ENCODE peak calls at places on chromosomes 16 and 17, in five cellular contexts. M is body of pancreas, V is endothelial cell, R is ascending aorta, O is endothelial cell of umbilical vein. U is an unnamed sample.

GRCh38 chr17:2050871-2051387 is 4.0 kb upstream of the HIC1 start:
- DNase-seq in V (peak; percentile 33), O (no peak), R (no peak), M (no peak), U (no peak)

GRCh38 chr17:76461765-76462555 is 5.4 kb upstream of the AANAT start:
- DNase-seq in O (no peak), V (no peak), M (no peak), R (no peak), U (no peak)

GRCh38 chr17:82229686-82230626 is 1.1 kb downstream of the SLC16A3 start:
- DNase-seq in V (no peak), O (peak; percentile 31), M (no peak), R (no peak), U (no peak)

GRCh38 chr16:66036162-66036561 is 330.3 kb upstream of the CDH5 start:
- DNase-seq in O (no peak), M (no peak), V (no peak), R (no peak), U (no peak)

GRCh38 chr16:11142951-11143740 is 112.9 kb downstream of the SOCS1 start:
- DNase-seq in R (no peak), O (no peak), M (no peak), V (no peak), U (no peak)

GRCh38 chr16:66619534-66620418 is 15.3 kb downstream of the CMTM3 start:
- DNase-seq in O (no peak), V (no peak), R (no peak), M (no peak), U (no peak)

GRCh38 chr16:69610356-69610755 is 44.6 kb downstream of the NFAT5 start:
- DNase-seq in R (no peak), O (no peak), M (no peak), V (no peak), U (no peak)

GRCh38 chr17:10224592-10225195 is 26.3 kb upstream of the GAS7 start:
- DNase-seq in M (no peak), R (peak; percentile 51), V (no peak), O (no peak), U (no peak)

DNA sequence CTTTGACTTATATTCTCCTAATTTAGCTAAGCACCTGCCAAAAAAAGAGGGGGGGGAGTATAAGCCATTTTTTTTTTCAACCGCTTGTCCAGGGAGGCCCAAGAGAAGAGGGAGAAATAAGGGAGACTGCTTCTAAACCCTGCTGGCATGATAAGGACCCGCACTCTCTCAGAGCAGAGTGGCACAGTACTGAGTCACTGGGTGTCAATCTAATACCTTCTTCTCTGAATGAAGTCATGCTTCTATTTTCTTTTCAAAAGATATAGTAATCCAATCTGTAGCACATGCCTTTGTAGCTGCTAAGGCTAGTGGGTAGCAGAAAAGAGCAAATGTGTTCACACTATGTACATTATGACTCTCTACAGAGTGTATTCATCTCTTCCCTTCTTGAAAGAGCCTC is 34.9 kb upstream of the CACNG3 start:
- DNase-seq in O (no peak), R (no peak), V (no peak), M (no peak), U (no peak)
- TF ChIP-seq CTCF in O (no peak), R (no peak), V (no peak), M (no peak), U (no peak)

DNA sequence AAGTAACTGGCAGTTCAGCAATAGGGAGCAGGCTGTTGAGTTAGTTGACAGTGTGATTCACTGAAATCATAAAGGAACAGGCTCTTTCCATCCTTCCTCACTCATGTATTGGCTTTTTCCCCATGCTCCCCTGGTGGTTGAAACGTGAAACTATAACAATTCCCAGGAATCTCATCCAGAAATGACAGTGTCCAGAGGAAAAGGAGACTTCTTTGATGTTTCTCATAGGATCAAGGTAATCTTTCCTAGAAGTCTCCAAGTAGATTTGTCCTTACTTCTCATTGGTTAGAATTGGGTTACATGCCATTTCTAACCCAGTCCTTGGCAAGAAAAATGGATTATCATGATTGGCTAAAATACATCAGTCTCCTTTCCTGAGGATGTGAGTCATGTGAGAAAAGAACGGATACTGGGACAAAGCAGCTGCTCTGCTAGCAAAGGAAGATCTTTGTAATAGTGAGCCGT is 14.4 kb downstream of the TTC19 start:
- DNase-seq in R (no peak), V (peak; percentile 43), M (no peak), O (peak; percentile 95), U (no peak)
- TF ChIP-seq CTCF in R (peak; percentile 29), V (peak; percentile 87), M (peak; percentile 49), O (peak; percentile 54), U (no peak)

GRCh38 chr17:4358154-4358553 is 8.3 kb downstream of the UBE2G1 start:
- DNase-seq in R (peak; percentile 25), M (no peak), V (no peak), O (no peak), U (no peak)

GRCh38 chr17:4357671-4358070 is 8.8 kb downstream of the UBE2G1 start:
- DNase-seq in O (no peak), V (no peak), M (no peak), R (no peak), U (no peak)

GRCh38 chr17:4357030-4357635 is 9.3 kb downstream of the UBE2G1 start:
- DNase-seq in O (no peak), R (no peak), M (no peak), V (no peak), U (no peak)

DNA sequence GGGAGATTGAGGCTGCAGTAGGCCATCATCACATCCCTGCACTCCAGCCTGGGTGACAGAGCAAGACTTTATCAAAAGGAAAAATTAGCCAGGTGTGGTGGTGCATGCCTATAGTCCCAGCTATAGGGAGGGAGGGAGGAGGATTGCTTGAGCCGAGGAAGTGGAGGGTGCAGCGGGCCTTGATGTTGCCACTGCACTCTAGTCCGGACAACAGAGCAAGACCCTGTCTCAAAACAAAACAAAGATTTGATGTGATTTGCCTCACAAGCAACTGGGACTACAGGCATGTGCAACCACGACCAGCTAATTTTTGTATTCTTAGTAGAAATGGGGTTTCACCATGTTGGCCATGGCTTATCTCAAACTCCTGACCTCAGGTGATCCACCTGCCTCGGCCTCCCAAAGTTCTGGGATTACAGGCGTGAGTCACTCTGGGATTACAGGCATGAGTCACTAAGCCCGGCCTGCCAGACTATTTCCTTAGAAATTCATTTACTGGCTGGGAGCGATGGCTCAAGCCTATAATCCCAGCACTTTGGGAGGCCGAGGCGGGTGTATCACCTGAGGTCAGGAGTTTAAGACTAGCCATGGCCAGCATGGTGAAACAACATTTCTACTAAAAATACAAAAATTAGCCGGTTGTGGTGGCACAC is 11.5 kb downstream of the UBE2G1 start:
- DNase-seq in V (no peak), M (no peak), R (peak; percentile 48), O (no peak), U (no peak)
- TF ChIP-seq CTCF in V (no peak), M (no peak), R (no peak), O (no peak), U (no peak)

GRCh38 chr17:29867643-29868181 is 62.3 kb downstream of the SSH2 start:
- DNase-seq in O (peak; percentile 40), R (no peak), V (no peak), M (no peak), U (no peak)
- TF ChIP-seq CTCF in O (no peak), R (no peak), V (no peak), M (peak; percentile 20), U (no peak)

GRCh38 chr17:7932949-7933348 is 943 bp downstream of the CNTROB start:
- DNase-seq in O (peak; percentile 52), R (peak; percentile 76), V (peak; percentile 24), M (peak; percentile 51), U (no peak)
- TF ChIP-seq CTCF in O (peak; percentile 29), R (no peak), V (no peak), M (peak; percentile 10), U (no peak)